ENCODE peak calls at places on chromosomes 2 and 18, in eight cellular contexts. L is HepG2, H is fibroblast of pulmonary artery, Y is cardiac muscle cell, I is upper lobe of right lung, O is fibroblast of mammary gland, J is retinal pigment epithelial cell, S is tibial artery. F is an unnamed sample.
A peak's percentile ranks its signal among the peaks of the same experiment; 100 is the strongest.

GRCh38 chr2:120765911-120766757 is 30.5 kb downstream of the GLI2 start:
- DNase-seq in S (peak; percentile 65), J (no peak), Y (peak; percentile 40), I (peak; percentile 80), H (peak; percentile 99), L (no peak), O (peak; percentile 91), F (no peak)

GRCh38 chr2:27041708-27042107 is 8.9 kb downstream of the TMEM214 start:
- DNase-seq in I (no peak), S (no peak), H (no peak), L (no peak), Y (no peak), J (no peak), O (no peak), F (no peak)

GRCh38 chr2:10541081-10541480 is 93.0 kb upstream of the ODC1 start:
- DNase-seq in I (no peak), H (no peak), Y (no peak), J (no peak), O (peak; percentile 22), L (no peak), S (no peak), F (no peak)

GRCh38 chr18:78939105-78939504 is 40.5 kb upstream of the SALL3 start:
- DNase-seq in J (no peak), H (no peak), I (no peak), S (no peak), Y (no peak), O (no peak), L (no peak), F (no peak)

GRCh38 chr2:70959271-70959761 is 19.1 kb upstream of the ANKRD53 start:
- DNase-seq in I (peak; percentile 46), L (no peak), J (no peak), Y (no peak), O (no peak), H (no peak), S (peak; percentile 5), F (no peak)

GRCh38 chr2:223760838-223761502 is 76.4 kb downstream of the AP1S3 start:
- DNase-seq in O (peak; percentile 90), I (no peak), L (peak; percentile 77), J (peak; percentile 87), H (peak; percentile 68), S (no peak), Y (no peak), F (peak; percentile 92)

GRCh38 chr2:28567076-28567471 is 71.2 kb downstream of the PLB1 start:
- DNase-seq in H (no peak), L (no peak), Y (no peak), S (no peak), I (peak; percentile 66), J (no peak), O (no peak), F (no peak)

GRCh38 chr2:30514134-30514860 is 67.3 kb downstream of the LCLAT1 start:
- DNase-seq in I (no peak), O (peak; percentile 80), L (peak; percentile 15), S (no peak), J (no peak), H (peak; percentile 51), Y (peak; percentile 83), F (no peak)

GRCh38 chr2:209472871-209473270 is 49.0 kb downstream of the MAP2 start:
- DNase-seq in Y (no peak), L (no peak), J (no peak), H (peak; percentile 86), S (no peak), O (peak; percentile 76), I (no peak), F (no peak)

GRCh38 chr18:5900249-5900648 is 4.9 kb upstream of the TMEM200C start:
- DNase-seq in S (no peak), I (no peak), O (no peak), L (peak; percentile 20), Y (no peak), H (peak; percentile 0), J (peak; percentile 38), F (peak; percentile 51)

DNA sequence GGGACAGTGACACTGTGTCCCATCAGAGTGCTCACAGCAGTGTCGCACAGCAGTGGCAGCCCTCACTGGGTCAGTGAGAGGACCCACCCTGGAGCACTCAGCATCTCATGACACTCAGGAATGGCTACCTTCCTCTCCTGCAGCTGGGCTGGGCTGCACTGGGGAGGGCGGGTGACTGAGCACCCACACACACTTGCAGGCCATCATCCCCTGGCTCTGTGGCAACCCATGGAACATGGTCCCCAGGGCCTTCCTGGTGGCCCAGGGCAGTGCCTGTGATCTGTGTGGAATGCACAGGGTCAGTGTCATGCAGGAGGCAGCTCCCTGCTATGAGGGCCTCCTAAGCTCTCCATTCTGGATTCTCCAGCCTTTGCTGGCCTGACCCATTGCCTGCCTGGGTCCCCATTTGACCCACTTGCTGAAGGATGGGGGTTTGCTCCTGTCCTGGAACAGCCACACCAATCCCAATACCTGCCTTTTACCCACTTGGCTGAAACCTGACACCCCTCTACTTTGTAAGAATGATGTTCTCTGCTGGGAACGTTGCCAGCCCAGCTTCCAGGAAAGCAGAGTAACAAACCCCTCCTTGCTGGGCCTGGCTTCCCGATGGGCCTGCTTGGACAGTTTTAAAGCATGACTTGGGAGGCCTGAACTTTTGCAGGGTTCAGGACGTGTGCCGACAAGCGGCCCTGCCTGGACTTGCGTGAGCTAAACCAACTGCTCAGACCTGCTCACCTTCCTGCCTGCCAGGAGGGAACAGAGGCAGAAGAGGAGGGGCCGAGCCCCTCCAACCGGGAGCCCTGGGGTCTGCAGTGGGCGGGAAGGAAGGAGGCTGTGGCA is 13.7 kb downstream of the HS6ST1 start:
- DNase-seq in J (peak; percentile 85), S (no peak), O (peak; percentile 99), Y (peak; percentile 85), H (peak; percentile 96), I (peak; percentile 74), L (peak; percentile 76), F (peak; percentile 87)
- H3K4me3 ChIP-seq in J (no peak overlapping the region), S (no peak overlapping the region), O (no peak overlapping the region), Y (no peak overlapping the region), H (no peak overlapping the region), I (no peak overlapping the region), L (no peak overlapping the region), F (no peak overlapping the region)

DNA sequence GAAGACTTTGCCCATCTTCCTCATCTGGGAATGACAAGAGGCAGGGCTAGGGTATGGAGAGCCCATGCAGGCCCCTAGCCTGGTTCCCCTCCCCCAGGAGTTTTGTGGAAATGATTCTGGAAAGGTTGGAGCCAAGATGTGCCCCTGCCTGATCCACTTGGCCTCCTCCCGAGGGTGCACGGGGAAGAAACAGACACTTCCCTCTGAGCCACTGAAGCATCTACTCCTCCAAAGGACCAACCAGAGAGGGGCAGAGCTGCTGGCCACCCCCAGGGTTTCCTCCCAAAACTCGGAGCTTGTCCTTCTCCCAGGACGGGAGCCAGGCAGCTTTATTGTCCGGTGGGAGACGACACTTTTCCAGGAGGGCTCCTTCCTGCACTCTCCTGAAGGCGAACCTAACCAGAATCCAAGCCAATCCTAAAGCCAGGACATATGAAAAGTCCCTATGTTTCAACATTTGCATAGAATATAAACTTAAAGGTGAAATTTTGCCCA is 149.2 kb upstream of the COPS8 start:
- DNase-seq in Y (no peak), I (no peak), O (no peak), S (no peak), L (no peak), H (no peak), J (no peak), F (no peak)
- H3K4me3 ChIP-seq in Y (no peak overlapping the region), I (no peak overlapping the region), O (no peak overlapping the region), S (no peak overlapping the region), L (no peak overlapping the region), H (no peak overlapping the region), J (no peak overlapping the region), F (no peak overlapping the region)

DNA sequence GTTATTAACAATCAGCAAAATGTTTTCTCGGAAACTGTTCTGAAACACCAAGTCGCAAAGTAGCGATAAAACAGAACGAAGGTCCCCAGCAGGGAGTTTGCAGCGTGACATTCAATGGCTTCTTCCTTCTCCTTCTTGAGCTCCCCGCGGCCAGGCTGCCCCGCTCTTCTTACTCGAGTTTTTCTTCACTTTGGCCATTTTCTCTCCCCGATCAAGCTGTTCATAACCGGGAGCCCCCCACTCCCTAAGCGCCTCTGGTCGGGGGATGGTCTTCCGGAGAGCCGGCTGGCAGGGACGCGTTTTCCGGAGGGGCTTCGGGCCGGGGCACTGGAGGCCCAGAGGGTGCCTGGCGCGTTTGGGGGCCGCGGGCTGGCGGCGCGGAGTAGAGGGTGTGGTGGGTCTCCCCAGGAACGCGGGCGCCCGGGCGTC is 5.2 kb downstream of the SP9 start:
- DNase-seq in O (no peak), S (no peak), Y (no peak), H (no peak), I (no peak), L (no peak), J (no peak), F (no peak)
- H3K4me3 ChIP-seq in O (no peak overlapping the region), S (no peak overlapping the region), Y (peak overlapping the region; percentile 14), H (no peak overlapping the region), I (no peak overlapping the region), L (peak overlapping the region; percentile 48), J (no peak overlapping the region), F (no peak overlapping the region)

GRCh38 chr2:8638327-8638726 is 43.5 kb upstream of the ID2 start:
- DNase-seq in L (no peak), H (no peak), J (no peak), O (no peak), S (no peak), Y (no peak), I (no peak), F (no peak)
- H3K4me3 ChIP-seq in L (no peak overlapping the region), H (no peak overlapping the region), J (no peak overlapping the region), O (no peak overlapping the region), S (no peak overlapping the region), Y (no peak overlapping the region), I (no peak overlapping the region), F (no peak overlapping the region)

DNA sequence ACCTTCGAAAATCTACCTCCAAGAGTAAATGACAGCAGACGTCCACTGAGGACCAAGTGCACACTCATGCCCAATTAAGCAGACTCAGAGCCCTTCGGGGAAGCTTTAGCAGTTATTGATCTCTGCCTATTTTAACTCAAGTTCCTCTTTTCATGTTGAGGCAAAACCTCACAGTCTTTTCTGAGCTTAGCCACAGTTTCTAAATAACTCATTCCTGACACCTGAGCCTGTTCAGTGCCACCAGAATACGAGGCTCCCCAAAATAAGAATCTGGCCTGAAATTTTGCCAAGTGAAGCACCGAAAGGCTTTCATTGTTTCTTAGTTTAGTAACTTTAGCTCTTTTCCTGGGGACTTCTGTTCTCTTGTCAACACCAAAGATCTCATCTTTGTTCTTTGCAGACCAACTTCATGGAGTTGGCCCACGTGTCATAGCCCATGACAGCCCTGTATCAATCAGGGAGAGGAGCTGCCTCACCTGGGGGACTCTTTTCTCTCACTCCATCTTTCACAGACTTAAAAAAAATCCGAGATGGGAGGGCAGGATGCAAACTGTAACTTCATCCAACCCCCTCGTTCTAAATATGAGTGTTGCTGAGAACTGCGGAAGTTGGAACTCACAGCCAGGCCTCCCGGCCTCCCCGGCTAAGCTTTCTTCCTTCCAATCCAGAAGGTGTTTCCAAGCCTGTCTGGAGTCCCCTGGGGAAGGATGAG is 22.2 kb downstream of the INPP5D start:
- DNase-seq in H (no peak), S (no peak), L (no peak), O (no peak), I (peak; percentile 15), J (no peak), Y (no peak), F (no peak)
- H3K4me3 ChIP-seq in H (no peak overlapping the region), S (no peak overlapping the region), L (no peak overlapping the region), O (no peak overlapping the region), I (no peak overlapping the region), J (no peak overlapping the region), Y (no peak overlapping the region), F (no peak overlapping the region)